ENCODE peak calls at places on chromosomes 11 and 22, in seven cellular contexts. One of them, this sample, is unnamed.

GRCh38 chr22:30204742-30205111 is 41.8 kb downstream of the LIF start:
- DNase-seq in T-helper 1 cell: no peak
- DNase-seq in NCI-H446: peak; percentile 78
- DNase-seq in activated T-helper 1 cell treated with Interleukin-2 at 50 U/mL for 16 hours: no peak
- DNase-seq in amygdala: peak; percentile 47
- DNase-seq in prostate gland: peak; percentile 56
- DNase-seq in left lung: no peak
- DNase-seq in this sample: no peak

GRCh38 chr11:61518032-61518795 is 9.7 kb downstream of the LRRC10B start:
- DNase-seq in left lung: no peak
- DNase-seq in activated T-helper 1 cell treated with Interleukin-2 at 50 U/mL for 16 hours: no peak
- DNase-seq in T-helper 1 cell: no peak
- DNase-seq in amygdala: no peak
- DNase-seq in prostate gland: no peak
- DNase-seq in NCI-H446: no peak
- DNase-seq in this sample: no peak

GRCh38 chr11:61297741-61298140 is 2.6 kb upstream of the VWCE start:
- DNase-seq in activated T-helper 1 cell treated with Interleukin-2 at 50 U/mL for 16 hours: no peak
- DNase-seq in amygdala: peak; percentile 21
- DNase-seq in T-helper 1 cell: no peak
- DNase-seq in NCI-H446: no peak
- DNase-seq in left lung: peak; percentile 49
- DNase-seq in prostate gland: peak; percentile 67
- DNase-seq in this sample: no peak

GRCh38 chr11:33742249-33742851 is 6.1 kb upstream of the CD59 start:
- DNase-seq in T-helper 1 cell: no peak
- DNase-seq in NCI-H446: no peak
- DNase-seq in prostate gland: no peak
- DNase-seq in amygdala: no peak
- DNase-seq in left lung: no peak
- DNase-seq in activated T-helper 1 cell treated with Interleukin-2 at 50 U/mL for 16 hours: no peak
- DNase-seq in this sample: no peak

GRCh38 chr22:27941143-27941542 is 22.1 kb upstream of the PITPNB start:
- DNase-seq in prostate gland: no peak
- DNase-seq in activated T-helper 1 cell treated with Interleukin-2 at 50 U/mL for 16 hours: no peak
- DNase-seq in T-helper 1 cell: no peak
- DNase-seq in amygdala: no peak
- DNase-seq in left lung: no peak
- DNase-seq in NCI-H446: no peak
- DNase-seq in this sample: no peak

GRCh38 chr11:116510166-116510565 is 262.6 kb downstream of the BUD13 start:
- DNase-seq in NCI-H446: no peak
- DNase-seq in T-helper 1 cell: no peak
- DNase-seq in amygdala: no peak
- DNase-seq in left lung: no peak
- DNase-seq in activated T-helper 1 cell treated with Interleukin-2 at 50 U/mL for 16 hours: no peak
- DNase-seq in prostate gland: no peak
- DNase-seq in this sample: no peak

GRCh38 chr11:119118227-119118626 is 3.2 kb upstream of the HINFP start:
- DNase-seq in amygdala: no peak
- DNase-seq in T-helper 1 cell: no peak
- DNase-seq in activated T-helper 1 cell treated with Interleukin-2 at 50 U/mL for 16 hours: no peak
- DNase-seq in prostate gland: no peak
- DNase-seq in left lung: no peak
- DNase-seq in NCI-H446: no peak
- DNase-seq in this sample: no peak

GRCh38 chr11:127006311-127006710 is 5.7 kb upstream of the KIRREL3 start:
- DNase-seq in activated T-helper 1 cell treated with Interleukin-2 at 50 U/mL for 16 hours: no peak
- DNase-seq in NCI-H446: no peak
- DNase-seq in amygdala: no peak
- DNase-seq in T-helper 1 cell: no peak
- DNase-seq in prostate gland: no peak
- DNase-seq in left lung: no peak
- DNase-seq in this sample: no peak

GRCh38 chr11:79205786-79206185 is 235.0 kb downstream of the TENM4 start:
- DNase-seq in amygdala: no peak
- DNase-seq in activated T-helper 1 cell treated with Interleukin-2 at 50 U/mL for 16 hours: no peak
- DNase-seq in NCI-H446: no peak
- DNase-seq in T-helper 1 cell: no peak
- DNase-seq in left lung: no peak
- DNase-seq in prostate gland: no peak
- DNase-seq in this sample: no peak

GRCh38 chr11:27694992-27695391 is 5.3 kb downstream of the BDNF start:
- DNase-seq in NCI-H446: peak; percentile 20
- DNase-seq in activated T-helper 1 cell treated with Interleukin-2 at 50 U/mL for 16 hours: no peak
- DNase-seq in prostate gland: no peak
- DNase-seq in T-helper 1 cell: no peak
- DNase-seq in amygdala: no peak
- DNase-seq in left lung: no peak
- DNase-seq in this sample: no peak

GRCh38 chr11:20342347-20343279 is 20.9 kb upstream of the HTATIP2 start:
- DNase-seq in prostate gland: no peak
- DNase-seq in activated T-helper 1 cell treated with Interleukin-2 at 50 U/mL for 16 hours: no peak
- DNase-seq in left lung: no peak
- DNase-seq in NCI-H446: no peak
- DNase-seq in amygdala: peak; percentile 10
- DNase-seq in T-helper 1 cell: no peak
- DNase-seq in this sample: no peak

GRCh38 chr22:50082197-50082715 is 3.0 kb downstream of the MLC1 start:
- DNase-seq in activated T-helper 1 cell treated with Interleukin-2 at 50 U/mL for 16 hours: no peak
- DNase-seq in NCI-H446: no peak
- DNase-seq in left lung: no peak
- DNase-seq in prostate gland: no peak
- DNase-seq in T-helper 1 cell: no peak
- DNase-seq in amygdala: no peak
- DNase-seq in this sample: no peak

GRCh38 chr22:46007848-46008261 is 30.9 kb upstream of the WNT7B start:
- DNase-seq in prostate gland: peak; percentile 59
- DNase-seq in left lung: no peak
- DNase-seq in NCI-H446: no peak
- DNase-seq in amygdala: peak; percentile 70
- DNase-seq in T-helper 1 cell: no peak
- DNase-seq in activated T-helper 1 cell treated with Interleukin-2 at 50 U/mL for 16 hours: no peak
- DNase-seq in this sample: peak; percentile 90